ENCODE peak calls at places on chromosomes 12 and 14, in nine cellular contexts. P is stimulated activated CD8-positive, alpha-beta memory T cell treated with anti-CD3 and anti-CD28 coated beads, Interleukin-7, amount 100 ng/mL, for 4 hours; C is SK-N-SH; H is RPMI7951; Q is caudate nucleus; Y is pulmonary artery endothelial cell; U is activated naive CD8-positive, alpha-beta T cell treated with anti-CD3 and anti-CD28 coated beads, Interleukin-2, amount 50 U/mL, for 24 hours; N is AG09319; I is T follicular helper cell. S is an unnamed sample.

GRCh38 chr12:117148642-117149041 is 41.6 kb downstream of the FBXO21 start:
- DNase-seq in C (no peak), P (no peak), U (peak), Y (no peak), H (no peak), Q (no peak), I (no peak), N (no peak), S (no peak)

GRCh38 chr12:58554522-58555157 is 365.7 kb downstream of the LRIG3 start:
- DNase-seq in Q (no peak), Y (no peak), U (no peak), P (no peak), I (no peak), N (no peak), H (no peak), C (no peak), S (no peak)

GRCh38 chr12:104816845-104817503 is 141.1 kb downstream of the SLC41A2 start:
- DNase-seq in Q (no peak), C (no peak), P (no peak), H (no peak), U (no peak), I (no peak), Y (no peak), N (no peak), S (no peak)

GRCh38 chr14:100888789-100889315 is 14.7 kb downstream of the RTL1 start:
- DNase-seq in P (no peak), Y (no peak), Q (no peak), H (no peak), N (no peak), I (no peak), U (no peak), C (no peak), S (no peak)

GRCh38 chr12:132458441-132459225 is 31.3 kb upstream of the FBRSL1 start:
- DNase-seq in H (no peak), U (no peak), Y (no peak), I (no peak), Q (no peak), C (no peak), P (no peak), N (no peak), S (no peak)

GRCh38 chr14:78399316-78399889 is 229.2 kb downstream of the NRXN3 start:
- DNase-seq in Y (no peak), I (no peak), U (peak), C (no peak), N (no peak), H (peak), Q (no peak), P (no peak), S (no peak)

GRCh38 chr12:112985655-112986290 is 7.5 kb downstream of the OAS2 start:
- DNase-seq in P (no peak), I (no peak), Q (no peak), U (no peak), C (no peak), N (no peak), Y (no peak), H (no peak), S (no peak)

GRCh38 chr12:127599441-127599840 is 667.5 kb upstream of the TMEM132C start:
- DNase-seq in H (no peak), U (no peak), I (no peak), P (no peak), Q (no peak), N (no peak), C (no peak), Y (no peak), S (no peak)

GRCh38 chr12:10736460-10736859 is 13.3 kb upstream of the YBX3 start:
- DNase-seq in H (no peak), P (no peak), U (no peak), Y (no peak), I (no peak), N (no peak), C (no peak), Q (no peak), S (no peak)